ENCODE peak calls at places on chromosomes 1 and 21, in six cellular contexts. V, H, R, B, X and W are unnamed samples.

GRCh38 chr1:153506831-153507413 is 28.9 kb downstream of the S100A6 start:
- DNase-seq in V (no peak), H (no peak), R (peak), B (no peak), X (no peak), W (no peak)

GRCh38 chr1:244969355-244970235 is 105.3 kb upstream of the HNRNPU start:
- DNase-seq in V (no peak), H (no peak), R (peak), B (no peak), X (no peak), W (peak)

GRCh38 chr1:119582801-119583200 is 65.3 kb downstream of the ZNF697 start:
- DNase-seq in V (peak), H (no peak), R (peak), B (peak), X (no peak), W (no peak)

GRCh38 chr1:163730366-163730765 is 408.6 kb downstream of the NUF2 start:
- DNase-seq in V (no peak), H (no peak), R (no peak), B (no peak), X (no peak), W (no peak)

GRCh38 chr1:78101514-78101913 is 55.7 kb downstream of the GIPC2 start:
- DNase-seq in V (no peak), H (no peak), R (peak), B (no peak), X (no peak), W (no peak)

GRCh38 chr1:44881011-44881632 is 38.1 kb upstream of the PTCH2 start:
- DNase-seq in V (no peak), H (no peak), R (no peak), B (no peak), X (no peak), W (no peak)

GRCh38 chr1:39139723-39140360 is 64.7 kb upstream of the MACF1 start:
- DNase-seq in V (no peak), H (no peak), R (no peak), B (no peak), X (no peak), W (no peak)

GRCh38 chr1:24266398-24266941 is 52.7 kb upstream of the GRHL3 start:
- DNase-seq in V (no peak), H (no peak), R (peak), B (no peak), X (no peak), W (no peak)

GRCh38 chr1:205348559-205349477 is 7.9 kb downstream of the KLHDC8A start:
- DNase-seq in V (no peak), H (no peak), R (no peak), B (no peak), X (no peak), W (no peak)

GRCh38 chr1:233945573-233945972 is 41.1 kb downstream of the SLC35F3 start:
- DNase-seq in V (no peak), H (no peak), R (no peak), B (no peak), X (peak), W (no peak)

GRCh38 chr1:236066828-236067386 is 2.0 kb upstream of the NID1 start:
- DNase-seq in V (no peak), H (peak), R (no peak), B (no peak), X (peak), W (peak)

GRCh38 chr1:105793541-105794146 is 1262.8 kb upstream of the PRMT6 start:
- DNase-seq in V (peak), H (peak), R (peak), B (no peak), X (no peak), W (no peak)

GRCh38 chr1:93616996-93617669 is 64.5 kb downstream of the BCAR3 start:
- DNase-seq in V (no peak), H (no peak), R (peak), B (no peak), X (no peak), W (no peak)

GRCh38 chr1:154841384-154841783 is 28.7 kb downstream of the KCNN3 start:
- DNase-seq in V (no peak), H (no peak), R (no peak), B (no peak), X (no peak), W (no peak)

GRCh38 chr21:43295016-43295958 is 126.5 kb downstream of the CRYAA start:
- DNase-seq in V (no peak), H (no peak), R (no peak), B (no peak), X (no peak), W (no peak)

GRCh38 chr1:200353232-200353631 is 56.6 kb downstream of the ZNF281 start:
- DNase-seq in V (no peak), H (no peak), R (no peak), B (no peak), X (no peak), W (no peak)

GRCh38 chr1:54312874-54313316 is 93.3 kb downstream of the SSBP3 start:
- DNase-seq in V (no peak), H (no peak), R (peak), B (no peak), X (no peak), W (no peak)

GRCh38 chr1:116990612-116991151 is 10.9 kb upstream of the CD101 start:
- DNase-seq in V (no peak), H (no peak), R (no peak), B (no peak), X (no peak), W (no peak)

GRCh38 chr1:22753396-22754083 is 42.9 kb downstream of the EPHB2 start:
- DNase-seq in V (no peak), H (no peak), R (no peak), B (no peak), X (no peak), W (no peak)

GRCh38 chr1:98388431-98388830 is 273.1 kb upstream of the SNX7 start:
- DNase-seq in V (no peak), H (no peak), R (no peak), B (no peak), X (peak), W (no peak)

GRCh38 chr1:79323240-79324025 is 316.9 kb upstream of the ADGRL4 start:
- DNase-seq in V (no peak), H (no peak), R (no peak), B (no peak), X (no peak), W (no peak)

GRCh38 chr1:158930504-158930903 is 848 bp upstream of the PYHIN1 start:
- DNase-seq in V (no peak), H (no peak), R (no peak), B (no peak), X (no peak), W (no peak)

GRCh38 chr1:60897003-60897402 is 185.4 kb upstream of the NFIA start:
- DNase-seq in V (no peak), H (no peak), R (no peak), B (no peak), X (no peak), W (no peak)

GRCh38 chr1:154329551-154330131 is 4.3 kb downstream of the ATP8B2 start:
- DNase-seq in V (peak), H (no peak), R (no peak), B (no peak), X (no peak), W (no peak)

GRCh38 chr1:228082260-228082974 is at the start of gene ARF1:
- DNase-seq in V (peak), H (peak), R (peak), B (peak), X (peak), W (peak)

GRCh38 chr1:186059752-186060151 is 315.3 kb downstream of the TPR start:
- DNase-seq in V (no peak), H (no peak), R (no peak), B (no peak), X (no peak), W (no peak)

GRCh38 chr21:20647603-20648002 is 350.6 kb upstream of the NCAM2 start:
- DNase-seq in V (no peak), H (no peak), R (no peak), B (no peak), X (no peak), W (no peak)

GRCh38 chr1:227892930-227893695 is 54.6 kb downstream of the WNT9A start:
- DNase-seq in V (no peak), H (no peak), R (no peak), B (no peak), X (no peak), W (no peak)

GRCh38 chr1:62735491-62736171 is 47.4 kb upstream of the DOCK7 start:
- DNase-seq in V (no peak), H (no peak), R (no peak), B (no peak), X (no peak), W (no peak)

GRCh38 chr21:38921511-38922215 is 115.9 kb downstream of the ETS2 start:
- DNase-seq in V (no peak), H (no peak), R (no peak), B (no peak), X (no peak), W (no peak)

GRCh38 chr1:227947678-227948492 is at the start of gene WNT9A:
- DNase-seq in V (peak), H (peak), R (no peak), B (no peak), X (no peak), W (peak)

GRCh38 chr1:101959456-101959855 is 37.3 kb downstream of the OLFM3 start:
- DNase-seq in V (no peak), H (no peak), R (no peak), B (no peak), X (no peak), W (no peak)

DNA sequence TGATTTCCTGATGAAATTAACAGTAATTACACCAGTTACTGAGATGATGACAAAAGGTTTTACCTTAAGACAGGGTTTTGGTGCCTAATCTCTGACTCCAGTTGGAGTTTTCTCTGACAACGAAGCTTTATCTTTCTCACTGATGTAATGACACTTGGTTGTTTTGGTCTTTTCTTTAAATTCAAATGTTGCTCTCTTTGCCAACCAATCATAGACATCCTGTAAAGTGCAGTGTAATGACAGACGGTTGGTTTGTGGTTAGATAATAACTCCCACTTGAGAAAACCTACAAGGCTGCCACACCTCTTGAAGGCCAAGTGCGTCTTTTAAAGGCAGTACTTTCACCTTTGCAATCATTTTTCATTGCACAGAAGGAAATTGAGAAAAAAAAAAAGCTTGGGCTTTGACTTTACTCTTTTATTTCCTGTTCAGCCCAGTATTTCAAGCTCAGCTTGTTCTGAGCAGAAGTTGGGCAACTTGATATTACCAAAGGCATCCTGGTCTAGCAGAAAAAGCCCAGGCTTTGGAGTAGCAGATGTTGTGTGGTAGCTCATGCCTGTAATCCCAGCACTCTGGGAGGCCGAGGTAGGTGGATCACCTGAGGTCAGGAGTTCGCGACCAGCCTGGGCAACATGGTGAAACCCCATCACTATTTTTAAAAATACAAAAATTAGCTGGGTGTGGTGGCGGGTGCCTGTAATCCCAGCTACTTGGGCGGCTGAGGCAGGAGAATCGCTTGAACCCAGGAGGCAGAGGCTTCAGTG is 14.9 kb downstream of the PDIK1L start:
- DNase-seq in V (peak), H (no peak), R (no peak), B (no peak), X (no peak), W (no peak)
- TF ChIP-seq POLR2AphosphoS5 in V (peak), H (no peak), R (no peak), B (no peak), X (no peak), W (no peak)

DNA sequence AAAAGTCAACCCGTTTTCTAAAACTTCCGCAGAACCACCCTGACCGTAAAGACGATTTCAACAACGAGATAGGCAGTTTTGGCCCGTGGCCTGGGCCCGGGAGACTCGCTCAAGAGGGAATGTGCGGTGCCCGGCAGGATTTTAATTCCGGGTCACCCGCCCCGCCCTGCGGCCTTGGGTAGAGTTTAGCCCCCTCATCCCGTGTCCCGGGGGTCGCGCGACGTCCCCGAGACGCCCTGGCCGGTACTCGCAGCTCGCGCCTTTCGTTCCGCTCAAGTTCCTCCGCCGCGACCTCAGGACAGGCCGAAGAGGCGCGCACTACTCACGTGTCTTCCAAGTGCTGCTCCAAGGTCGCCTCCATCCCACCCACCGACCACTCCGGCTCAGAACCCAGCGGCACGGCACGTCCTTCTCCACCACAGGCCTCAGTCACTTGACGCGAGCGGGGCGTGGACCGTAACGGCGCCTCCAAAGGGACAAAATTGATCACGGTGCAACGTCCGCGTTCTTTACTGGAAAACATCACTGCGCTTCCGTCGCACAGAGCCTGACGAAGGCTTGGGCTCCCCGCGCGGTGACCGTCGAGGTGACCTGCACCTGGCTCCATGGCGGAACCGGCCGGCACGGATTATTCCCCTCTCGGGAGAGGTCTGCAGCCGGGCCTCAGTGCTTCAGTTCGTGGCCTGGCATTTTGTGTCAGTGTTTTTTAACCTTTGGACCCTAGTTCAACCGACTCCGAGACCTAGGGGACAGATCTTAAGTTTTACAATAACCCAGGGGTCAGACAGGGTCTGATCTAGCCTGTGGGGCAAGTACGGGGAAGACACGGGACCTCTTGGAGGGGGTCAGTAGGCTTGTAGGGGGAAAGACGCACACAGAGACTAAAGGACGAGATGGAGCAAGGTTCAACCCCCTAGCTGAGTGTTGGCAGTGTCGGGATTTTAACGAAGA is at the start of gene LAMTOR5:
- DNase-seq in V (peak), H (peak), R (peak), B (peak), X (peak), W (peak)
- TF ChIP-seq POLR2A in V (peak), H (peak), R (peak), B (peak), X (peak), W (peak)

DNA sequence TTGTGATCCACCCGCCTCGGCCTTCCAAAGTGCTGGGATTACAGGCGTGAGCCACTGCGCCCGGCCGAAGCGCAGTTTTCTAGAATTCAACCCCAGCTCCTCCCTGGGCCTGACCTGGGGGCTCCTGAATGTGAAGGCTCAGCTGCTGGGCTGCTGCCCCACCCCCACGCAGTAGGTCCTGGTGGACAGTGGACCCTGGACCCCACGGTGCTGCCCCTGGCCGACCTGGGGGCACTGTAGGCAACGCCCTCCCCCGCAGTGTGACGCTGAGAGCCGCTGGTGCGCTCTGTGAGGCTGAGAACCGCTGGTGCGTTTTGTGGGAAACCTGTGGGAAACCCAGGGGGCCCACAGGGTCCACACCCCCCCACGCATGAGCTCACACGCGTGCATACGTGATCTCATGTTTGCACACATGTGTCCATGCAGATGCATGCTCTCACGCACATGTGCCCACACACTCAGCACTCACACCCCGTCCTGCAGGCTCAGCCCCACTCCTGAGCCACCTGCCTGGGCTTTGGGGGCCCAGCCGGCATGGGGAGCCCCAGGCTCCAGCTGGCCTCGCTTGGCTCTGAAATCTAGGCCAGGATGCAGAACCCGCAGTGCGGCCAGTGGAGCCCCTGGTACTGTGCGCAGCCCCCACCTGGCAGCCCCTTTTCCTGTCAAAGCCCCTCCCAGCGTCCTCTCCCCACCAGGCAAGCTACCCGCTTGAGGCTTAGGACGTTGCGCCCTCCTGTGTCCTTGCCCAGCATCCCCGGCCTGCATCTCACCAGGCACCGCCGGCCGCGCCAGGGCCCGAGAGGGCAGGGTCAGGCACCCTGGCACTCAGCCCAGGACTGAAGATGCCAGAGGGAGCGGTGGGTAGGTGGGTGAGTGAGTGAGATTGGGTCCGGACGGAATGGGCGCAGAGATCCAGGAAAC is 67.7 kb downstream of the COL18A1 start:
- DNase-seq in V (no peak), H (no peak), R (peak), B (no peak), X (no peak), W (no peak)
- TF ChIP-seq TAF1 in V (no peak), H (no peak), R (no peak), B (no peak), X (no peak), W (no peak)

DNA sequence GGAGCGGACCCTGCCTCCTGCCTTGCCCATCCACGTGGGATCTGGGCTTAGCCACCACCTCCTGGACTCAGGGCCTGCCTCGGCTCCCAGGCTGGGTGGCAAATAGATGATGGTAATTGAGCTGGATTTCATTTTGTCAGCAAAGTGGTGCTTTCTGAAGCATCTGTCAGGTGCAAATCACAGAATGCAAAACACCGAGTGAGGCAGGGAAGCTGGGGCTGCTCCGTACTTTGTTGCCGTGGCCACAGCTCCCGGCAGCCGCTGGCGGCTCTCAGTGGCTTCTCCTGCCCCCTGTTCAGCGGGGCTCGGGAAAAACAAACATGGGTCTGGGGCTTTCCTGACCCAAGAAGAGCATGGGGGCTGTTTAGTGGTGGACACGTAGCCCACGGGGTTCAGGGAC is 130.2 kb upstream of the VAMP3 start:
- DNase-seq in V (no peak), H (no peak), R (no peak), B (no peak), X (no peak), W (no peak)
- TF ChIP-seq POLR2AphosphoS5 in V (no peak), H (no peak), R (no peak), B (no peak), X (no peak), W (no peak)